ENCODE peak calls at places on chromosomes 16 and 17, in seven cellular contexts. G is esophagus squamous epithelium; J is activated CD8-positive, alpha-beta memory T cell treated with anti-CD3 and anti-CD28 coated beads, Interleukin-2, amount 10 ng/mL, durations not matched to agents 7 days and 5 days; S is stimulated activated CD4-positive, alpha-beta T cell treated with anti-CD3 and anti-CD28 coated beads, TNF-alpha, amount 100 ng/mL, for 1 hour; W is iPS DF 19.7; L is omental fat pad; I is heart left ventricle. P is an unnamed sample.

GRCh38 chr17:53659181-53659580 is 163.5 kb upstream of the KIF2B start:
- DNase-seq in S (no peak), G (no peak), W (no peak), L (no peak), I (no peak), J (no peak), P (no peak)

GRCh38 chr16:66851166-66851964 is 7.2 kb downstream of the CA7 start:
- DNase-seq in I (no peak), G (no peak), L (no peak), W (no peak), J (no peak), S (no peak), P (no peak)

GRCh38 chr17:4605826-4606225 is 21.5 kb downstream of the SMTNL2 start:
- DNase-seq in S (no peak), G (no peak), I (peak), L (no peak), W (no peak), J (no peak), P (no peak)

GRCh38 chr17:77666480-77666879 is 292.0 kb upstream of the TNRC6C start:
- DNase-seq in L (no peak), G (no peak), J (no peak), W (no peak), S (no peak), I (no peak), P (no peak)

GRCh38 chr17:1714488-1714979 is 4.4 kb upstream of the TLCD2 start:
- DNase-seq in L (peak), I (peak), S (no peak), G (peak), J (peak), W (no peak), P (peak)

GRCh38 chr16:72481419-72481818 is 309.5 kb upstream of the PMFBP1 start:
- DNase-seq in G (no peak), S (no peak), I (no peak), J (no peak), L (no peak), W (no peak), P (no peak)

GRCh38 chr17:45225964-45226530 is 4.4 kb downstream of the FMNL1 start:
- DNase-seq in W (no peak), G (peak), S (peak), J (peak), I (peak), L (no peak), P (no peak)

GRCh38 chr17:34299918-34300600 is 14.5 kb downstream of the CCL11 start:
- DNase-seq in L (no peak), S (no peak), I (no peak), W (no peak), G (no peak), J (no peak), P (no peak)

GRCh38 chr16:27759947-27760844 is 210.3 kb downstream of the KATNIP start:
- DNase-seq in W (no peak), G (no peak), I (no peak), L (no peak), S (no peak), J (no peak), P (no peak)

GRCh38 chr17:65514082-65514481 is 47.4 kb downstream of the AXIN2 start:
- DNase-seq in G (no peak), J (no peak), L (no peak), W (no peak), S (no peak), I (no peak), P (no peak)

GRCh38 chr17:4266550-4266949 is 2.8 kb upstream of the ANKFY1 start:
- DNase-seq in W (no peak), S (no peak), L (no peak), J (no peak), I (no peak), G (no peak), P (no peak)

GRCh38 chr16:71781741-71782140 is 26.9 kb downstream of the AP1G1 start:
- DNase-seq in J (no peak), G (no peak), L (no peak), W (no peak), I (no peak), S (no peak), P (no peak)

GRCh38 chr17:34474706-34475105 is 104.7 kb upstream of the TMEM132E start:
- DNase-seq in S (no peak), W (no peak), I (no peak), G (no peak), J (no peak), L (no peak), P (no peak)

P was measured in HS-27A.